ENCODE peak calls at places on chromosomes 5 and 9, in six cellular contexts. O, X, W, H, J and U are unnamed samples.

GRCh38 chr5:57386958-57387357 is 95.7 kb downstream of the ACTBL2 start:
- DNase-seq in J (no peak), H (no peak), O (no peak), W (no peak), X (no peak), U (no peak)

GRCh38 chr5:11608530-11608929 is 295.7 kb downstream of the CTNND2 start:
- DNase-seq in X (no peak), H (no peak), W (no peak), O (no peak), J (no peak), U (no peak)

GRCh38 chr9:104872959-104873850 is 54.8 kb downstream of the ABCA1 start:
- DNase-seq in O (no peak), J (no peak), H (no peak), X (no peak), W (no peak), U (no peak)

GRCh38 chr5:6291961-6292360 is 86.4 kb downstream of the MED10 start:
- DNase-seq in J (no peak), O (no peak), X (no peak), H (no peak), W (peak; percentile 12), U (no peak)

GRCh38 chr9:131045300-131046092 is 36.5 kb downstream of the LAMC3 start:
- DNase-seq in H (no peak), X (no peak), J (no peak), W (no peak), O (no peak), U (no peak)

GRCh38 chr5:60649288-60649917 is 50.6 kb downstream of the DEPDC1B start:
- DNase-seq in O (peak; percentile 15), H (no peak), W (peak; percentile 33), J (no peak), X (no peak), U (no peak)

GRCh38 chr5:176501333-176501732 is 35.9 kb downstream of the RNF44 start:
- DNase-seq in H (no peak), X (no peak), W (no peak), J (no peak), O (no peak), U (no peak)

GRCh38 chr5:138706655-138707480 is 46.4 kb upstream of the CTNNA1 start:
- DNase-seq in H (no peak), X (no peak), J (no peak), O (no peak), W (no peak), U (no peak)

GRCh38 chr5:133274597-133274935 is 222.8 kb downstream of the HSPA4 start:
- DNase-seq in O (no peak), W (no peak), X (no peak), J (no peak), H (no peak), U (no peak)

GRCh38 chr5:53479656-53480473 is 564 bp upstream of the FST start:
- DNase-seq in O (no peak), X (peak; percentile 52), J (peak; percentile 42), W (no peak), H (peak; percentile 83), U (no peak)

GRCh38 chr5:53480474-53481353 is at the start of gene FST:
- DNase-seq in J (no peak), O (no peak), W (no peak), H (no peak), X (peak; percentile 25), U (no peak)

GRCh38 chr5:53478411-53479044 is 1.9 kb upstream of the FST start:
- DNase-seq in X (peak; percentile 37), O (no peak), J (peak; percentile 38), W (peak; percentile 60), H (no peak), U (no peak)

GRCh38 chr5:53481354-53481886 is 991 bp downstream of the FST start:
- DNase-seq in X (no peak), W (no peak), H (no peak), O (no peak), J (no peak), U (no peak)

GRCh38 chr5:53479045-53479655 is 1.3 kb upstream of the FST start:
- DNase-seq in H (no peak), X (no peak), O (no peak), J (no peak), W (no peak), U (no peak)
- TF ChIP-seq POLR2A in H (no peak), X (no peak), O (no peak), J (no peak), W (no peak), U (no peak)

DNA sequence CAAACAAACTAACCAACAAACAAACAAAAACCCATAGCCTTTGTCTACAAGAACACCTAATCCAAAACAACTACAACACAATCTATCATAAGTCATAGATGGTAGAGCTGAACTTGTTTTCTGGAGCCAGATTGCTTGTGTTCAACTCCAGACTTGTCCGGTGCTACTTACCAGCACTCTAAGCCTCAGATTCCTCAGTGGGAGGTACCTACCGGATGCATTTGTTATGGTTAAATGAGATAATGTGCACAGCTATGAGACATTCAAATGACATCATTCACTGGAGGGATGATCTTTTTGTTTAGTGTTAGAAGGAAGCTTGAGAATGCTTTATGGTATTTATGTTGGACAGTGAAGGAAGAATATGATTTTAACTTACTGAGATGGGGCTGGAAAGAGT is 592.9 kb upstream of the C9orf72 start:
- DNase-seq in O (no peak), H (no peak), J (no peak), X (no peak), W (no peak), U (no peak)
- TF ChIP-seq POLR2AphosphoS5 in O (no peak), H (no peak), J (no peak), X (no peak), W (no peak), U (no peak)

DNA sequence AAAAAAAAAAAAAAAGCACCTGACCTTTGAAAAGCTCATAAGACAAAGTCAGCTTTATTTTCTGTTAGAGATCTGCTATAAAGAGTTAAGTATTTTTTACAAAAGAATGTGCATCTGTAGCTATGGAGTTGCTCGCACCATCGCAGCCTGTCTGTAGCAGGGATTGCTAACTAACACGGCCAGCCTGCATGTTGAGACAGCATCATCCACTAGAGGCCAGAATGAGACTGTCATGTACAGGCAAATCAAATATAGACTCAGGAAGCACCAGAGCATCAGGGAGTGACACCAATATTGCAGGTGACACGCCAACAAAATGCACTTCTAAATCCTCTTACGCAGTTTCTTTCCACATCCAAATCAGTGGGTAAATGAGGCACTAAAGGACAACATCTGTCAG is 136.3 kb upstream of the RASEF start:
- DNase-seq in O (no peak), H (no peak), W (peak; percentile 16), X (peak; percentile 56), J (peak; percentile 54), U (no peak)
- TF ChIP-seq CTCF in O (peak; percentile 19), H (peak; percentile 53), W (peak; percentile 51), X (no peak), J (no peak), U (peak; percentile 14)

GRCh38 chr9:122350577-122351355 is 20.1 kb upstream of the PTGS1 start:
- DNase-seq in O (no peak), X (peak; percentile 84), W (peak; percentile 27), H (peak; percentile 88), J (peak; percentile 72), U (no peak)
- TF ChIP-seq POLR2A in O (no peak), X (no peak), W (no peak), H (no peak), J (no peak), U (no peak)

GRCh38 chr5:174272671-174273070 is 227.2 kb downstream of the NSG2 start:
- DNase-seq in X (no peak), J (no peak), O (no peak), H (no peak), W (no peak), U (no peak)

GRCh38 chr5:174271316-174271715 is 225.8 kb downstream of the NSG2 start:
- DNase-seq in J (no peak), H (no peak), O (no peak), W (no peak), X (no peak), U (no peak)

GRCh38 chr5:174273325-174273724 is 227.8 kb downstream of the NSG2 start:
- DNase-seq in O (peak; percentile 79), J (no peak), X (no peak), H (no peak), W (no peak), U (no peak)

GRCh38 chr5:174281089-174281488 is 235.6 kb downstream of the NSG2 start:
- DNase-seq in H (no peak), J (no peak), O (no peak), W (no peak), X (no peak), U (no peak)

DNA sequence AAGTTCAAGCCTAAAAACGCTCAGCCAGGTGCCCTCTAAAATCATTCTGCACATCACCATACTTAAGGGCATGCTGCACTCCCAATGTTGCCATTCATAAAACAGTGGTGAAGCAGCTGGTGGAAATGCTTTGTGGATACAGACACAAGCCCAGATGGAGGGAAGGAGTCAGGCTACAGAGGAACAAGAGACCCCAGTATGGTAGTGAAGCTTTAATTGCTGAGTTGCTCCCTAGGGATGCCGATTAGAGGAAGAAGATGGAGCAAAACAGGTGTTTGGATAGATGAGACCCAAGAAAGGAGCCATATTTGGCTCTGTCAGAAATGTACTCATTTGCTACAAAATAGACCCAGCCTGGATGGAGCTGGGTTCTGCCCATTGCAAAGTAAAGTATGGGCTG is 230.5 kb downstream of the NSG2 start:
- DNase-seq in H (no peak), X (no peak), J (no peak), W (no peak), O (no peak), U (no peak)
- TF ChIP-seq POLR2AphosphoS5 in H (no peak), X (no peak), J (no peak), W (no peak), O (no peak), U (no peak)

GRCh38 chr5:38370341-38371100 is 112.2 kb downstream of the EGFLAM start:
- DNase-seq in J (no peak), W (no peak), H (no peak), X (no peak), O (no peak), U (no peak)

GRCh38 chr5:38367410-38367809 is 109.1 kb downstream of the EGFLAM start:
- DNase-seq in W (no peak), J (no peak), X (no peak), H (no peak), O (no peak), U (no peak)

GRCh38 chr5:38364825-38365224 is 106.5 kb downstream of the EGFLAM start:
- DNase-seq in H (no peak), O (no peak), J (no peak), W (no peak), X (no peak), U (no peak)

GRCh38 chr5:38369692-38370091 is 111.3 kb downstream of the EGFLAM start:
- DNase-seq in X (no peak), O (no peak), J (no peak), H (no peak), W (no peak), U (no peak)

GRCh38 chr5:38367966-38368365 is 109.6 kb downstream of the EGFLAM start:
- DNase-seq in H (no peak), X (no peak), J (no peak), W (no peak), O (no peak), U (no peak)
- TF ChIP-seq CTCF in H (no peak), X (no peak), J (no peak), W (no peak), O (no peak), U (no peak)